ENCODE peak calls at places on chromosome 2, in seven cellular contexts. One of them, this sample, is unnamed.

GRCh38 chr2:29262681-29263260 is 147.6 kb downstream of the CLIP4 start:
- DNase-seq in GM23248: no peak
- DNase-seq in T-helper 2 cell: no peak
- DNase-seq in glutamatergic neuron: peak
- DNase-seq in kidney: no peak
- DNase-seq in sigmoid colon: peak
- DNase-seq in dorsolateral prefrontal cortex: no peak
- DNase-seq in this sample: no peak

GRCh38 chr2:26568076-26568890 is 72.9 kb downstream of the CIB4 start:
- DNase-seq in glutamatergic neuron: no peak
- DNase-seq in sigmoid colon: peak
- DNase-seq in dorsolateral prefrontal cortex: no peak
- DNase-seq in T-helper 2 cell: no peak
- DNase-seq in kidney: no peak
- DNase-seq in GM23248: no peak
- DNase-seq in this sample: no peak

GRCh38 chr2:176931588-176932563 is 280.7 kb upstream of the HNRNPA3 start:
- DNase-seq in dorsolateral prefrontal cortex: no peak
- DNase-seq in GM23248: peak
- DNase-seq in glutamatergic neuron: no peak
- DNase-seq in sigmoid colon: no peak
- DNase-seq in T-helper 2 cell: peak
- DNase-seq in kidney: no peak
- DNase-seq in this sample: no peak

GRCh38 chr2:86518498-86518897 is 44.7 kb downstream of the CHMP3 start:
- DNase-seq in GM23248: peak
- DNase-seq in dorsolateral prefrontal cortex: peak
- DNase-seq in glutamatergic neuron: no peak
- DNase-seq in sigmoid colon: no peak
- DNase-seq in T-helper 2 cell: peak
- DNase-seq in kidney: no peak
- DNase-seq in this sample: no peak

GRCh38 chr2:71852141-71852711 is 295.4 kb downstream of the CYP26B1 start:
- DNase-seq in GM23248: peak
- DNase-seq in kidney: peak
- DNase-seq in dorsolateral prefrontal cortex: no peak
- DNase-seq in sigmoid colon: no peak
- DNase-seq in glutamatergic neuron: no peak
- DNase-seq in T-helper 2 cell: no peak
- DNase-seq in this sample: no peak

GRCh38 chr2:187553908-187554703 is at the start of gene TFPI:
- DNase-seq in sigmoid colon: no peak
- DNase-seq in T-helper 2 cell: peak
- DNase-seq in GM23248: peak
- DNase-seq in kidney: no peak
- DNase-seq in glutamatergic neuron: no peak
- DNase-seq in dorsolateral prefrontal cortex: no peak
- DNase-seq in this sample: no peak

GRCh38 chr2:237217995-237218621 is 132.4 kb downstream of the COPS8 start:
- DNase-seq in T-helper 2 cell: no peak
- DNase-seq in sigmoid colon: no peak
- DNase-seq in kidney: no peak
- DNase-seq in GM23248: peak
- DNase-seq in dorsolateral prefrontal cortex: no peak
- DNase-seq in glutamatergic neuron: no peak
- DNase-seq in this sample: no peak

GRCh38 chr2:48600204-48600813 is 17.3 kb upstream of the GTF2A1L start:
- DNase-seq in T-helper 2 cell: peak
- DNase-seq in glutamatergic neuron: no peak
- DNase-seq in GM23248: peak
- DNase-seq in kidney: no peak
- DNase-seq in dorsolateral prefrontal cortex: no peak
- DNase-seq in sigmoid colon: no peak
- DNase-seq in this sample: no peak

GRCh38 chr2:125259441-125259840 is 1234.4 kb downstream of the CNTNAP5 start:
- DNase-seq in dorsolateral prefrontal cortex: no peak
- DNase-seq in glutamatergic neuron: no peak
- DNase-seq in sigmoid colon: no peak
- DNase-seq in T-helper 2 cell: no peak
- DNase-seq in GM23248: no peak
- DNase-seq in kidney: no peak
- DNase-seq in this sample: no peak

GRCh38 chr2:102106133-102106556 is 36.4 kb upstream of the IL1R1 start:
- DNase-seq in glutamatergic neuron: no peak
- DNase-seq in kidney: no peak
- DNase-seq in sigmoid colon: no peak
- DNase-seq in T-helper 2 cell: peak
- DNase-seq in dorsolateral prefrontal cortex: no peak
- DNase-seq in GM23248: peak
- DNase-seq in this sample: no peak

GRCh38 chr2:143451622-143452021 is 322.4 kb downstream of the ARHGAP15 start:
- DNase-seq in sigmoid colon: no peak
- DNase-seq in dorsolateral prefrontal cortex: no peak
- DNase-seq in T-helper 2 cell: no peak
- DNase-seq in glutamatergic neuron: no peak
- DNase-seq in GM23248: peak
- DNase-seq in kidney: no peak
- DNase-seq in this sample: no peak

GRCh38 chr2:67309281-67309680 is 87.9 kb upstream of the ETAA1 start:
- DNase-seq in glutamatergic neuron: no peak
- DNase-seq in GM23248: peak
- DNase-seq in dorsolateral prefrontal cortex: no peak
- DNase-seq in kidney: no peak
- DNase-seq in T-helper 2 cell: no peak
- DNase-seq in sigmoid colon: no peak
- DNase-seq in this sample: no peak

GRCh38 chr2:47070920-47071824 is 83.9 kb downstream of the STPG4 start:
- DNase-seq in glutamatergic neuron: no peak
- DNase-seq in kidney: peak
- DNase-seq in dorsolateral prefrontal cortex: no peak
- DNase-seq in sigmoid colon: peak
- DNase-seq in T-helper 2 cell: peak
- DNase-seq in GM23248: peak
- DNase-seq in this sample: peak

GRCh38 chr2:216012133-216012829 is 1.1 kb downstream of the MREG start:
- DNase-seq in dorsolateral prefrontal cortex: no peak
- DNase-seq in GM23248: peak
- DNase-seq in kidney: no peak
- DNase-seq in sigmoid colon: no peak
- DNase-seq in T-helper 2 cell: no peak
- DNase-seq in glutamatergic neuron: no peak
- DNase-seq in this sample: no peak

GRCh38 chr2:68291317-68291716 is 28.4 kb downstream of the CNRIP1 start:
- DNase-seq in GM23248: no peak
- DNase-seq in T-helper 2 cell: no peak
- DNase-seq in glutamatergic neuron: no peak
- DNase-seq in sigmoid colon: no peak
- DNase-seq in dorsolateral prefrontal cortex: no peak
- DNase-seq in kidney: no peak
- DNase-seq in this sample: no peak

GRCh38 chr2:74500578-74500946 is 1.2 kb upstream of the LBX2 start:
- DNase-seq in sigmoid colon: no peak
- DNase-seq in dorsolateral prefrontal cortex: no peak
- DNase-seq in GM23248: no peak
- DNase-seq in T-helper 2 cell: no peak
- DNase-seq in kidney: no peak
- DNase-seq in glutamatergic neuron: no peak
- DNase-seq in this sample: no peak

GRCh38 chr2:169415233-169415748 is 53.0 kb upstream of the LRP2 start:
- DNase-seq in glutamatergic neuron: no peak
- DNase-seq in dorsolateral prefrontal cortex: no peak
- DNase-seq in T-helper 2 cell: no peak
- DNase-seq in sigmoid colon: no peak
- DNase-seq in kidney: no peak
- DNase-seq in GM23248: no peak
- DNase-seq in this sample: no peak

GRCh38 chr2:11669454-11670291 is at the start of gene NTSR2:
- DNase-seq in glutamatergic neuron: peak
- DNase-seq in GM23248: peak
- DNase-seq in kidney: peak
- DNase-seq in T-helper 2 cell: peak
- DNase-seq in dorsolateral prefrontal cortex: peak
- DNase-seq in sigmoid colon: peak
- DNase-seq in this sample: no peak

This sample was measured in esophagus muscularis mucosa.